ENCODE peak calls at places on chromosomes 13 and 19, in ten cellular contexts. X is left ventricle myocardium inferior, K is heart right ventricle, U is tibial artery, S is body of pancreas, C is mammary epithelial cell, E is spleen, T is ascending aorta, B is BE2C, D is neural progenitor cell. P is an unnamed sample. For H3K36me3, the result is how much of the 10 kb centered on the place peaks cover.

GRCh38 chr13:66427330-66427990 is 802.7 kb downstream of the PCDH9 start:
- DNase-seq in C (no peak), D (no peak), E (no peak), T (no peak), K (no peak), B (no peak), X (no peak), S (no peak), U (no peak), P (no peak)

GRCh38 chr19:18171605-18172327 is 1.8 kb upstream of the IFI30 start:
- DNase-seq in B (no peak), X (no peak), U (no peak), D (no peak), S (no peak), T (no peak), E (no peak), K (no peak), C (no peak), P (no peak)

GRCh38 chr19:55692681-55693081 is 17.7 kb downstream of the EPN1 start:
- DNase-seq in B (no peak), K (no peak), C (no peak), U (peak), T (no peak), E (peak), X (peak), S (no peak), D (no peak), P (no peak)

GRCh38 chr13:82688400-82688999 is 1193.8 kb downstream of the SLITRK1 start:
- DNase-seq in E (no peak), C (peak), D (no peak), T (no peak), K (no peak), B (no peak), U (no peak), X (no peak), S (no peak), P (no peak)

GRCh38 chr13:111909501-111909900 is 157.4 kb upstream of the SOX1 start:
- DNase-seq in C (no peak), D (no peak), U (peak), K (no peak), E (peak), S (no peak), B (no peak), T (peak), X (no peak), P (no peak)

GRCh38 chr13:112850273-112850672 is 118.7 kb upstream of the MCF2L start:
- DNase-seq in B (no peak), E (peak), K (no peak), X (no peak), U (no peak), D (no peak), S (no peak), C (no peak), T (no peak), P (no peak)

GRCh38 chr19:34017024-34017423 is 155.3 kb upstream of the LSM14A start:
- DNase-seq in U (no peak), S (no peak), T (no peak), E (no peak), X (no peak), K (no peak), D (no peak), C (no peak), B (no peak), P (no peak)

GRCh38 chr19:40933025-40933424 is 51.0 kb upstream of the CYP2A7 start:
- DNase-seq in U (no peak), D (peak), B (no peak), E (no peak), X (no peak), S (no peak), T (no peak), C (no peak), K (no peak), P (peak)

GRCh38 chr19:2618611-2619010 is 83.9 kb downstream of the GNG7 start:
- DNase-seq in U (peak), T (peak), K (peak), D (no peak), E (peak), S (peak), B (no peak), X (peak), C (peak), P (no peak)

GRCh38 chr19:36032251-36033104 is at the start of gene CLIP3:
- DNase-seq in D (peak), X (peak), U (peak), E (no peak), S (no peak), K (peak), B (peak), T (peak), C (no peak), P (peak)

GRCh38 chr19:51739466-51740213 is 12.0 kb downstream of the FPR1 start:
- DNase-seq in D (no peak), X (no peak), B (no peak), K (no peak), S (no peak), T (no peak), E (no peak), U (no peak), C (no peak), P (no peak)

GRCh38 chr13:59477011-59477410 is 686.7 kb downstream of the DIAPH3 start:
- DNase-seq in C (no peak), K (no peak), U (no peak), S (no peak), D (no peak), B (peak), T (no peak), E (no peak), X (no peak), P (peak)

GRCh38 chr19:32651729-32652140 is 23.2 kb downstream of the ANKRD27 start:
- DNase-seq in C (no peak), S (no peak), X (peak), E (no peak), D (peak), T (no peak), K (peak), U (no peak), B (peak), P (no peak)

GRCh38 chr13:107870400-107870799 is 344.9 kb downstream of the LIG4 start:
- DNase-seq in C (no peak), K (no peak), X (no peak), T (no peak), U (no peak), D (no peak), S (no peak), E (no peak), B (no peak), P (no peak)

GRCh38 chr13:107873908-107874307 is 341.4 kb downstream of the LIG4 start:
- DNase-seq in U (no peak), D (no peak), X (no peak), K (no peak), C (no peak), S (no peak), T (no peak), B (peak), E (no peak), P (no peak)

GRCh38 chr13:107874456-107874855 is 340.9 kb downstream of the LIG4 start:
- DNase-seq in E (no peak), X (no peak), U (no peak), D (no peak), C (no peak), S (no peak), T (no peak), B (no peak), K (no peak), P (no peak)
- H3K36me3 ChIP-seq in E (under half), X (under half), U (under half), D (under half), C (under half), S (under half), T (under half), B (under half), K (under half), P (under half)

GRCh38 chr13:23754506-23754905 is 134.7 kb downstream of the MIPEP start:
- DNase-seq in B (no peak), X (no peak), E (no peak), C (no peak), U (no peak), D (no peak), T (no peak), K (no peak), S (no peak), P (no peak)

GRCh38 chr13:23751195-23751594 is 138.0 kb downstream of the MIPEP start:
- DNase-seq in K (no peak), S (no peak), X (no peak), C (peak), B (no peak), E (no peak), U (no peak), T (no peak), D (no peak), P (no peak)

GRCh38 chr13:23753523-23753922 is 135.7 kb downstream of the MIPEP start:
- DNase-seq in C (peak), U (no peak), S (peak), D (no peak), T (no peak), X (no peak), K (no peak), B (no peak), E (no peak), P (no peak)

GRCh38 chr13:23750383-23751121 is 138.6 kb downstream of the MIPEP start:
- DNase-seq in C (no peak), U (no peak), X (no peak), E (no peak), K (no peak), D (no peak), T (no peak), B (no peak), S (no peak), P (no peak)

DNA sequence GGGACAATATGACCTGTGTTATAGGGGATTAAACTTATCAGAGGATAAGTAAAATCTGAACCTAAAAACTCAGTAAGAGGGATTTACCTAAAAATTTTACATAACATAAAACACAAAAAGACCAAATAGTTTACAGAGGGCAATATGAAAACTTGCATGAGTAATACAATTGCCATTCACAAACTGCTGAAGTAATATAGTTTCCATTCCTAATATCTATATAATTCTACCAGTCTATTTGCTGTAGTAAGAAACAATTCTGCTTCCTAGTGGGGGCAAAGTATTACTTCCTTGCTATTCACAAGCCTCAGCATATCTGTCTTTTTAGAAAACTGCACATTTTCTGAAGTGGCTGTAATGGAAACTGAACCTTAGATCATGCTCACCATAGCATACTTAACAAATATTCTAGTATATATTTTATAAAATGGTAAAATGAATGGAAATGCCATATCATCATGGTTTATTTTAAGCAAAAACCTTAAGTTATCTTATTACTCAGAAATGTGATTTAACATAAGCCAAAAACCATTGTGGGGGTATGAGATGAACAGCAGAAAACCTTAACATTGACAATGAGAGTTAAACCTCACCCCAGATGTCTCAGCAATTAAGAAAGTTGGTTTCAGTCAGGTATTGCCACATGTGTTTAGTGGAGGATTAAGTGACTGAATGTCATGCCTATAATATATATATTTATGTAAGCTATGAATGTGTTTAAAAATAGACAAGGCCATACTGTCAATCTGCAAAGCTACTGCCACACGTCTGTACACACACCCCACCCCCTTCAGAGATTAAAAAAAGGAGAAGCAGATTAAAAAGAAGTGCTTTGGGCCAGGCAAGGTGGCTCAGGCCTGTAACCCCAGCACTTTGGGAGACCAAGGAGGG is 136.8 kb downstream of the MIPEP start:
- DNase-seq in X (no peak), C (no peak), B (no peak), T (no peak), S (no peak), U (no peak), K (no peak), E (no peak), D (no peak), P (peak)
- TF ChIP-seq CTCF in X (no peak), C (no peak), B (no peak), T (no peak), S (no peak), U (no peak), K (no peak), E (no peak), D (no peak), P (no peak)

GRCh38 chr19:22783651-22784050 is 300 bp downstream of the ZNF99 start:
- DNase-seq in K (peak), S (no peak), U (no peak), X (no peak), T (no peak), E (no peak), D (no peak), B (no peak), C (no peak), P (peak)
- H3K36me3 ChIP-seq in K (under half), S (under half), U (under half), X (under half), T (under half), E (under half), D (under half), B (under half), C (under half), P (under half)

GRCh38 chr13:46143239-46143701 is 38.4 kb upstream of the CPB2 start:
- DNase-seq in X (no peak), K (no peak), E (no peak), B (no peak), T (no peak), S (no peak), U (no peak), D (no peak), C (no peak), P (no peak)
- TF ChIP-seq CTCF in X (no peak), K (no peak), E (no peak), B (no peak), T (no peak), S (no peak), U (no peak), D (no peak), C (no peak), P (no peak)

GRCh38 chr19:3641515-3642269 is 15.1 kb upstream of the CACTIN start:
- DNase-seq in E (no peak), U (no peak), B (no peak), C (no peak), T (no peak), K (no peak), D (no peak), X (no peak), S (no peak), P (no peak)

GRCh38 chr19:3636962-3637361 is 10.4 kb upstream of the CACTIN start:
- DNase-seq in K (no peak), D (no peak), X (no peak), U (no peak), B (no peak), E (no peak), S (no peak), C (no peak), T (no peak), P (no peak)

GRCh38 chr19:3638208-3639193 is 11.9 kb upstream of the CACTIN start:
- DNase-seq in S (no peak), D (no peak), U (no peak), B (no peak), E (no peak), X (no peak), C (no peak), T (no peak), K (no peak), P (no peak)

GRCh38 chr19:3637621-3638020 is 11.0 kb upstream of the CACTIN start:
- DNase-seq in S (no peak), K (no peak), X (no peak), T (no peak), U (no peak), D (no peak), C (no peak), E (no peak), B (no peak), P (no peak)

DNA sequence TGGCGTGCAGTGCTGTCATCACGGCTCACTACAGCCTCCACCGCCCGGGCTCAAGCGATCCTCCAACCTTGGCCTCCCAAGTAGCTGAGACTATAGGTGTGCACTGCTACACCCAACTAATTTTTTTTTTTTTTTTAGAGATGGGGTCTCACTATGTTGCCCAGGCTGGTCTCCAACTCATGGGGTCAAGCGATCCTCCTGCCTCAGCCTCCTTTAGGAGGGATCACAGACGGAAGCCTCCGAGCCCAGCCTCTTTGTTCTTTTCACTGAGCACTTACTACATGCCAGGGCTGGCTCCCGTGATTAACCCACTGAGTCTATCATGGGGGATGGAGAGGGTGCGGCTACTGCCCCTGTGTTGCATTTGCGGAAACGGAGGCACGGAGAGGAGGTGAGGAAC is 12.9 kb upstream of the CACTIN start:
- DNase-seq in U (no peak), B (no peak), C (no peak), K (no peak), D (no peak), S (no peak), X (no peak), T (no peak), E (no peak), P (no peak)
- H3K36me3 ChIP-seq in U (half or more), B (under half), C (under half), K (under half), D (under half), S (under half), X (half or more), T (half or more), E (under half), P (half or more)

P was measured in WERI-Rb-1.